ENCODE peak calls at places on chromosomes 16 and 17, in five cellular contexts. One of them, this sample, is unnamed.
A peak's percentile ranks its signal among the peaks of the same experiment; 100 is the strongest.

GRCh38 chr17:29588561-29589411 is 662 bp downstream of the GIT1 start:
- DNase-seq in endodermal cell: peak; percentile 86
- DNase-seq in occipital lobe: no peak
- DNase-seq in AG20443: peak; percentile 52
- DNase-seq in body of pancreas: no peak
- DNase-seq in this sample: peak; percentile 45

GRCh38 chr17:54899721-54900456 is 763 bp upstream of the TOM1L1 start:
- DNase-seq in occipital lobe: no peak
- DNase-seq in endodermal cell: peak; percentile 80
- DNase-seq in AG20443: no peak
- DNase-seq in body of pancreas: peak; percentile 5
- DNase-seq in this sample: no peak

GRCh38 chr17:77427471-77427991 is 286.8 kb downstream of the SEC14L1 start:
- DNase-seq in occipital lobe: peak; percentile 46
- DNase-seq in body of pancreas: peak; percentile 54
- DNase-seq in AG20443: peak; percentile 78
- DNase-seq in endodermal cell: no peak
- DNase-seq in this sample: peak; percentile 77

GRCh38 chr16:27625050-27625697 is 75.2 kb downstream of the KATNIP start:
- DNase-seq in body of pancreas: peak; percentile 46
- DNase-seq in endodermal cell: no peak
- DNase-seq in AG20443: peak; percentile 71
- DNase-seq in occipital lobe: no peak
- DNase-seq in this sample: no peak

GRCh38 chr16:77788196-77789084 is at the start of gene VAT1L:
- DNase-seq in body of pancreas: no peak
- DNase-seq in occipital lobe: peak; percentile 72
- DNase-seq in endodermal cell: peak; percentile 89
- DNase-seq in AG20443: peak; percentile 74
- DNase-seq in this sample: peak; percentile 32

GRCh38 chr17:82339634-82340580 is 6.3 kb upstream of the SECTM1 start:
- DNase-seq in endodermal cell: no peak
- DNase-seq in occipital lobe: no peak
- DNase-seq in body of pancreas: no peak
- DNase-seq in AG20443: no peak
- DNase-seq in this sample: no peak

GRCh38 chr16:12499032-12499735 is 304.5 kb downstream of the CPPED1 start:
- DNase-seq in endodermal cell: no peak
- DNase-seq in body of pancreas: no peak
- DNase-seq in occipital lobe: no peak
- DNase-seq in AG20443: no peak
- DNase-seq in this sample: no peak

GRCh38 chr17:16255481-16255901 is 38.5 kb downstream of the PIGL start:
- DNase-seq in occipital lobe: peak; percentile 7
- DNase-seq in AG20443: peak; percentile 44
- DNase-seq in endodermal cell: peak; percentile 72
- DNase-seq in body of pancreas: peak; percentile 84
- DNase-seq in this sample: peak; percentile 78

GRCh38 chr16:64952177-64952576 is 169.7 kb downstream of the CDH11 start:
- DNase-seq in body of pancreas: no peak
- DNase-seq in AG20443: peak; percentile 60
- DNase-seq in occipital lobe: no peak
- DNase-seq in endodermal cell: no peak
- DNase-seq in this sample: no peak

GRCh38 chr16:15765880-15766279 is 90.9 kb downstream of the MYH11 start:
- DNase-seq in body of pancreas: peak; percentile 48
- DNase-seq in endodermal cell: peak; percentile 76
- DNase-seq in occipital lobe: peak; percentile 14
- DNase-seq in AG20443: peak; percentile 69
- DNase-seq in this sample: peak; percentile 53

GRCh38 chr17:43840814-43841213 is 6.2 kb upstream of the CD300LG start:
- DNase-seq in occipital lobe: no peak
- DNase-seq in body of pancreas: no peak
- DNase-seq in AG20443: no peak
- DNase-seq in endodermal cell: no peak
- DNase-seq in this sample: no peak

GRCh38 chr16:17729820-17730219 is 259.1 kb upstream of the XYLT1 start:
- DNase-seq in occipital lobe: no peak
- DNase-seq in endodermal cell: no peak
- DNase-seq in body of pancreas: no peak
- DNase-seq in AG20443: no peak
- DNase-seq in this sample: no peak

GRCh38 chr17:6077746-6078145 is 7.6 kb downstream of the WSCD1 start:
- DNase-seq in AG20443: no peak
- DNase-seq in endodermal cell: no peak
- DNase-seq in body of pancreas: no peak
- DNase-seq in occipital lobe: no peak
- DNase-seq in this sample: no peak

GRCh38 chr17:48621410-48622387 is 4.5 kb downstream of the HOXB9 start:
- DNase-seq in AG20443: no peak
- DNase-seq in endodermal cell: peak; percentile 66
- DNase-seq in body of pancreas: no peak
- DNase-seq in occipital lobe: no peak
- DNase-seq in this sample: no peak

GRCh38 chr16:75070055-75070841 is 46.3 kb downstream of the LDHD start:
- DNase-seq in endodermal cell: no peak
- DNase-seq in occipital lobe: peak; percentile 41
- DNase-seq in AG20443: peak; percentile 39
- DNase-seq in body of pancreas: peak; percentile 33
- DNase-seq in this sample: no peak

GRCh38 chr16:84672276-84673202 is 24.2 kb downstream of the KLHL36 start:
- DNase-seq in occipital lobe: peak; percentile 23
- DNase-seq in AG20443: peak; percentile 90
- DNase-seq in endodermal cell: peak; percentile 95
- DNase-seq in body of pancreas: peak; percentile 74
- DNase-seq in this sample: peak; percentile 72

GRCh38 chr16:83952940-83953795 is at the start of gene OSGIN1:
- DNase-seq in occipital lobe: peak; percentile 75
- DNase-seq in endodermal cell: peak; percentile 88
- DNase-seq in AG20443: peak; percentile 98
- DNase-seq in body of pancreas: peak; percentile 97
- DNase-seq in this sample: peak; percentile 98

GRCh38 chr17:51372345-51373004 is 112.1 kb downstream of the UTP18 start:
- DNase-seq in body of pancreas: peak; percentile 48
- DNase-seq in AG20443: peak; percentile 33
- DNase-seq in occipital lobe: peak; percentile 67
- DNase-seq in endodermal cell: peak; percentile 86
- DNase-seq in this sample: no peak

GRCh38 chr17:6162216-6162615 is 92.0 kb downstream of the WSCD1 start:
- DNase-seq in endodermal cell: peak; percentile 75
- DNase-seq in body of pancreas: no peak
- DNase-seq in occipital lobe: no peak
- DNase-seq in AG20443: no peak
- DNase-seq in this sample: no peak

GRCh38 chr17:74061758-74062157 is 141.7 kb upstream of the RPL38 start:
- DNase-seq in occipital lobe: no peak
- DNase-seq in endodermal cell: no peak
- DNase-seq in AG20443: no peak
- DNase-seq in body of pancreas: no peak
- DNase-seq in this sample: no peak

GRCh38 chr16:5350118-5350517 is 252.5 kb upstream of the EEF2KMT start:
- DNase-seq in occipital lobe: no peak
- DNase-seq in AG20443: no peak
- DNase-seq in endodermal cell: peak; percentile 76
- DNase-seq in body of pancreas: no peak
- DNase-seq in this sample: no peak

GRCh38 chr16:53744449-53744848 is 40.5 kb downstream of the FTO start:
- DNase-seq in occipital lobe: no peak
- DNase-seq in endodermal cell: peak; percentile 62
- DNase-seq in AG20443: no peak
- DNase-seq in body of pancreas: no peak
- DNase-seq in this sample: no peak

GRCh38 chr17:76497979-76498885 is 3.0 kb downstream of the RHBDF2 start:
- DNase-seq in body of pancreas: peak; percentile 92
- DNase-seq in AG20443: peak; percentile 83
- DNase-seq in occipital lobe: no peak
- DNase-seq in endodermal cell: peak; percentile 87
- DNase-seq in this sample: peak; percentile 92

GRCh38 chr17:27529230-27529796 is 73.1 kb downstream of the KSR1 start:
- DNase-seq in AG20443: no peak
- DNase-seq in endodermal cell: no peak
- DNase-seq in body of pancreas: peak; percentile 80
- DNase-seq in occipital lobe: no peak
- DNase-seq in this sample: peak; percentile 64

This sample was measured in thyroid gland.